ENCODE peak calls at places on chromosomes 13 and 19, in six cellular contexts. V, K, D, F, L and G are unnamed samples.

GRCh38 chr13:46354143-46355087 is 32.6 kb downstream of the RUBCNL start:
- DNase-seq in V (peak), K (no peak), D (peak), F (no peak), L (peak), G (peak)

GRCh38 chr19:48719263-48720171 is at the start of gene MAMSTR:
- DNase-seq in V (no peak), K (no peak), D (no peak), F (no peak), L (no peak), G (no peak)

GRCh38 chr13:110343241-110343865 is 36.3 kb downstream of the COL4A2 start:
- DNase-seq in V (no peak), K (no peak), D (no peak), F (no peak), L (no peak), G (no peak)

GRCh38 chr19:51777570-51778460 is 16.8 kb downstream of the FPR2 start:
- DNase-seq in V (peak), K (peak), D (peak), F (peak), L (peak), G (peak)

GRCh38 chr19:7959209-7959608 is 15.7 kb upstream of the TIMM44 start:
- DNase-seq in V (no peak), K (no peak), D (no peak), F (no peak), L (no peak), G (no peak)

GRCh38 chr13:25943081-25943480 is 108.7 kb downstream of the SHISA2 start:
- DNase-seq in V (no peak), K (no peak), D (no peak), F (peak), L (no peak), G (no peak)

GRCh38 chr19:51703655-51704515 is 10.8 kb downstream of the SPACA6 start:
- DNase-seq in V (peak), K (peak), D (peak), F (peak), L (peak), G (peak)

GRCh38 chr19:42317535-42317934 is 4.4 kb downstream of the TMEM145 start:
- DNase-seq in V (no peak), K (no peak), D (no peak), F (peak), L (no peak), G (no peak)

GRCh38 chr13:54676526-54677113 is 1648.0 kb downstream of the OLFM4 start:
- DNase-seq in V (no peak), K (no peak), D (no peak), F (no peak), L (no peak), G (no peak)

GRCh38 chr19:2529473-2529918 is 53.6 kb downstream of the GADD45B start:
- DNase-seq in V (peak), K (no peak), D (no peak), F (no peak), L (peak), G (no peak)

GRCh38 chr13:44688652-44689051 is 112.5 kb upstream of the TSC22D1 start:
- DNase-seq in V (no peak), K (no peak), D (no peak), F (no peak), L (no peak), G (no peak)

GRCh38 chr19:48968813-48969218 is 3.7 kb downstream of the FTL start:
- DNase-seq in V (no peak), K (no peak), D (no peak), F (no peak), L (no peak), G (no peak)

GRCh38 chr13:92175330-92175729 is 776.9 kb downstream of the GPC5 start:
- DNase-seq in V (no peak), K (peak), D (peak), F (peak), L (peak), G (peak)

GRCh38 chr13:96089749-96090239 is at the start of gene HS6ST3:
- DNase-seq in V (no peak), K (peak), D (no peak), F (no peak), L (peak), G (no peak)

GRCh38 chr19:46718934-46719551 is 2.1 kb upstream of the PRKD2 start:
- DNase-seq in V (no peak), K (no peak), D (no peak), F (peak), L (no peak), G (no peak)

GRCh38 chr13:27379694-27380596 is 44.5 kb upstream of the GTF3A start:
- DNase-seq in V (no peak), K (peak), D (peak), F (peak), L (peak), G (peak)

GRCh38 chr13:66329988-66330429 is 900.1 kb downstream of the PCDH9 start:
- DNase-seq in V (no peak), K (peak), D (no peak), F (no peak), L (peak), G (no peak)

GRCh38 chr19:16075430-16076153 is 703 bp upstream of the TPM4 start:
- DNase-seq in V (no peak), K (no peak), D (no peak), F (no peak), L (no peak), G (no peak)